ENCODE peak calls at places on chromosomes 6 and 20, in four cellular contexts. Y is WTC11, T is HepG2, V is K562. B is an unnamed sample.

GRCh38 chr6:108068618-108069017 is 5.9 kb downstream of the OSTM1 start:
- DNase-seq in Y (no peak), V (no peak), T (no peak), B (peak; percentile 9)

GRCh38 chr6:45741437-45742166 is 274.1 kb downstream of the CLIC5 start:
- DNase-seq in V (no peak), Y (no peak), T (no peak), B (peak; percentile 48)

GRCh38 chr20:49768204-49769124 is 44.2 kb upstream of the SLC9A8 start:
- DNase-seq in V (no peak), T (peak; percentile 100), Y (peak; percentile 34), B (peak; percentile 31)

GRCh38 chr6:56335733-56336132 is 88.4 kb upstream of the COL21A1 start:
- DNase-seq in V (no peak), T (no peak), Y (no peak), B (no peak)

GRCh38 chr6:166297606-166298005 is 10.6 kb downstream of the PRR18 start:
- DNase-seq in Y (no peak), T (no peak), V (no peak), B (no peak)

GRCh38 chr6:146113055-146113623 is 84.3 kb downstream of the GRM1 start:
- DNase-seq in V (no peak), T (no peak), Y (no peak), B (no peak)

GRCh38 chr6:44980841-44981240 is 347.3 kb upstream of the RUNX2 start:
- DNase-seq in Y (no peak), V (no peak), T (no peak), B (no peak)

GRCh38 chr6:14573267-14573666 is 455.7 kb downstream of the CD83 start:
- DNase-seq in V (no peak), Y (no peak), T (no peak), B (no peak)

GRCh38 chr20:56111951-56112730 is 106.8 kb upstream of the CBLN4 start:
- DNase-seq in T (no peak), Y (no peak), V (no peak), B (no peak)

GRCh38 chr6:29019629-29020028 is 14.5 kb upstream of the ZNF311 start:
- DNase-seq in V (no peak), T (no peak), Y (no peak), B (no peak)

GRCh38 chr6:31149827-31150447 is 7.7 kb downstream of the CCHCR1 start:
- DNase-seq in Y (no peak), T (no peak), V (no peak), B (no peak)

GRCh38 chr6:39907871-39908575 is 26.2 kb downstream of the MOCS1 start:
- DNase-seq in V (no peak), T (no peak), Y (no peak), B (no peak)

GRCh38 chr6:147287869-147288271 is 83.7 kb downstream of the STXBP5 start:
- DNase-seq in Y (no peak), T (no peak), V (no peak), B (no peak)

GRCh38 chr20:40668449-40669228 is 20.4 kb downstream of the MAFB start:
- DNase-seq in T (peak; percentile 96), Y (no peak), V (no peak), B (no peak)

GRCh38 chr6:129893513-129894098 is 32.5 kb upstream of the TMEM244 start:
- DNase-seq in V (peak; percentile 13), Y (no peak), T (no peak), B (no peak)

GRCh38 chr6:119073307-119074051 is 5.0 kb downstream of the FAM184A start:
- DNase-seq in T (no peak), Y (no peak), V (peak; percentile 22), B (no peak)

GRCh38 chr6:97203343-97203742 is 79.7 kb downstream of the MMS22L start:
- DNase-seq in Y (no peak), V (no peak), T (no peak), B (no peak)

GRCh38 chr6:84050408-84050807 is 16.8 kb downstream of the MRAP2 start:
- DNase-seq in T (no peak), V (peak; percentile 64), Y (no peak), B (no peak)

GRCh38 chr6:167817729-167818128 is 9.0 kb upstream of the AFDN start:
- DNase-seq in V (no peak), T (peak; percentile 68), Y (no peak), B (no peak)

GRCh38 chr6:169343886-169344525 is 90.4 kb upstream of the THBS2 start:
- DNase-seq in V (no peak), T (no peak), Y (no peak), B (no peak)

GRCh38 chr6:52566853-52567279 is 10.0 kb downstream of the TRAM2 start:
- DNase-seq in Y (no peak), V (no peak), T (peak; percentile 58), B (no peak)

GRCh38 chr6:35722121-35722761 is 14.6 kb upstream of the ARMC12 start:
- DNase-seq in V (peak; percentile 4), Y (no peak), T (no peak), B (no peak)

GRCh38 chr6:124487778-124488431 is 474.3 kb upstream of the RNF217 start:
- DNase-seq in T (no peak), V (no peak), Y (no peak), B (no peak)

GRCh38 chr20:40265872-40266533 is 423.0 kb downstream of the MAFB start:
- DNase-seq in T (peak; percentile 35), V (no peak), Y (peak; percentile 36), B (no peak)

GRCh38 chr6:22437665-22438064 is 131.7 kb upstream of the HDGFL1 start:
- DNase-seq in V (no peak), T (no peak), Y (no peak), B (no peak)

GRCh38 chr20:39660251-39660650 is 698.1 kb downstream of the DHX35 start:
- DNase-seq in Y (no peak), V (no peak), T (no peak), B (no peak)

GRCh38 chr6:127420558-127420957 is 38.6 kb downstream of the KIAA0408 start:
- DNase-seq in Y (peak; percentile 54), V (peak; percentile 62), T (peak; percentile 89), B (peak; percentile 74)

GRCh38 chr6:163324326-163324927 is 90.1 kb upstream of the QKI start:
- DNase-seq in Y (no peak), T (peak; percentile 56), V (no peak), B (no peak)

GRCh38 chr6:73884540-73884939 is 188.5 kb downstream of the CD109 start:
- DNase-seq in Y (no peak), V (no peak), T (no peak), B (no peak)

GRCh38 chr6:13480631-13481501 is 6.5 kb downstream of the GFOD1 start:
- DNase-seq in T (no peak), Y (no peak), V (peak; percentile 14), B (no peak)

GRCh38 chr20:3777726-3778629 is 3.3 kb downstream of the SPEF1 start:
- DNase-seq in T (no peak), V (no peak), Y (peak; percentile 82), B (no peak)

GRCh38 chr6:13722880-13723279 is 11.2 kb upstream of the RANBP9 start:
- DNase-seq in V (no peak), T (no peak), Y (no peak), B (no peak)

GRCh38 chr6:34813028-34813742 is 21.3 kb downstream of the BLTP3A start:
- DNase-seq in T (no peak), V (no peak), Y (no peak), B (no peak)

GRCh38 chr6:157656437-157657005 is 166.5 kb upstream of the SNX9 start:
- DNase-seq in T (no peak), Y (no peak), V (no peak), B (no peak)

GRCh38 chr6:89950446-89950845 is 56.2 kb downstream of the GJA10 start:
- DNase-seq in T (no peak), V (no peak), Y (no peak), B (no peak)

GRCh38 chr6:33633462-33634158 is 12.5 kb downstream of the ITPR3 start:
- DNase-seq in Y (peak; percentile 58), T (no peak), V (peak; percentile 90), B (no peak)

DNA sequence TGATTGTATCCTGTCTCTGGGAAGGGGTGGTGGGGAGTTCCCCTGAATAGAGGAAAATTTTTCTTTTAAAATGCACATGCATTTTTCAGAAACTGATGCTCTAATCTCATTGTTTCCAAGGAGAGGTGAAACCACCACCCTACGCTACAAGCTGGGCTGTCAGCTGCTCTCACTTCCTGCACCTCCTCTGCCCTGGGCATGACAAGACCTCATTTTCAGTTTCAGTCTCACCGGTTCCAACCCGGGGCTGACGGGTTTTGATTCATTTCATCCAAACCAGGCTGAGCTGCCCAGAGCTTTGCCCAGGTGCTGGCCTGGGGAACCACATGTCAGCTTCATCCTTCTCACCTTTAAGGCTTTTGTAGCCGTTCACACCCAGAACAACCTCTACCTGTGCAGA is 99.7 kb downstream of the EYA2 start:
- DNase-seq in Y (no peak), V (no peak), T (no peak), B (peak; percentile 69)
- TF ChIP-seq NR2C2 in Y (no peak), V (no peak), T (no peak), B (no peak)

GRCh38 chr6:148559848-148560433 is 186.9 kb upstream of the UST start:
- DNase-seq in V (peak; percentile 78), T (peak; percentile 39), Y (peak; percentile 85), B (no peak)
- TF ChIP-seq NR2C2 in V (no peak), T (no peak), Y (no peak), B (no peak)

DNA sequence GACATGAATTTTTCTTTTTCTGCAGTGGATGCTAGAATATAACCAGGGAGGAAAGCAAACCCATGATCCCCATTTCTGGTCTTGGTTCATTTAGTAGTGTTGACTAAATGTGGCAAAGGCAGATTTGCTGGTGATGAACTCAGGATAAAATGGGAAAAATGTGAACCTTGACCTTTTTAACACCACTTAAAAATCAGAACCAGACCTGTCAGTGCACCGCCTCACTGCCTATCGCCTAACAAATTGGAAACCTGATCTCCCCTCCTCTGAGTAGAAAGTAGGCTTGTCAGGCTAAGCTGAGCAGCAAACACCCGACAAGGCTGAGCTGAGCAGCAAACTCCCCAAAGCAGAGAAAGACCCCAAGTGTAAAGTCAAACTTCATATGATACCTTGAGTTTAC is 254.8 kb downstream of the FOXC1 start:
- DNase-seq in V (no peak), T (peak; percentile 28), Y (no peak), B (no peak)
- TF ChIP-seq NR2C2 in V (no peak), T (no peak), Y (no peak), B (no peak)

GRCh38 chr6:37111156-37111461 is 58.8 kb upstream of the PIM1 start:
- DNase-seq in T (no peak), Y (no peak), V (no peak), B (no peak)

GRCh38 chr6:37109714-37110454 is 60.1 kb upstream of the PIM1 start:
- DNase-seq in Y (no peak), T (peak; percentile 78), V (peak; percentile 91), B (no peak)

GRCh38 chr6:37106982-37107453 is 62.9 kb upstream of the PIM1 start:
- DNase-seq in T (peak; percentile 88), Y (no peak), V (peak; percentile 32), B (no peak)

GRCh38 chr6:37113976-37114375 is 56.0 kb upstream of the PIM1 start:
- DNase-seq in Y (no peak), V (no peak), T (no peak), B (no peak)

DNA sequence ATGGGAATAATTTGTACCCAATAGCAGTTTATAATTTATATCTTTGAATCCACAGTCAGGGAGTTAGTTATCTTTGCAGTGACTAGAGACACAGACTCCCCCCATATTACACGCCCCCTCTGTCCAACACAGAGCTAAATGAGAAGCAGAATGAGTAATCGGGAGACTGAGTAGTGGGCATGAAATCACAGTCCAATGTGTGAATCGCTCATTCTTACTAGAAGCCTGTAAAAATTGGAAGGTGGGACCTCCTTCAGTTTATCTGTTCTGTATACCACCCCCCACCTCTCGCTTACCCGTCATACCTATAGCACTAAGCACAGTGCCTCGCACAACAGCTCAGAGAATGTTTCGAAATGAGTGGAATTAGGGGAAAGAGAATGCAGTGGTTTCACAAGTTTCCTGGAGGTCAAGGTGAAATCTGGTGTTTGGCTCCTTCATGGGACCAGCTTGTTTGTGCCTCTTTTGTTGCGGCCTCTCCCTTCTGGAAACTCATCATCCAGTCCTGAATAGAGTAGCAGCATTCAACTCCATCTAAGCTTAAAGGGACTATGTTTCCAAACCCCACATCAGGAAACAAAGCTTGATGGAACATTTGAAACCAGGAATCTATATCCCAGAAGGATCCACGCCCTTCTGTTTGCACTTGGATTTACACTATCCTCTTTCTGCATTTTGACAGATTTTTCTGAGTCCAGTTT is 59.3 kb upstream of the PIM1 start:
- DNase-seq in V (no peak), Y (no peak), T (peak; percentile 96), B (peak; percentile 59)
- TF ChIP-seq NR2C2 in V (no peak), Y (no peak), T (peak; percentile 90), B (no peak)

B was measured in GM12878.